ENCODE peak calls at places on chromosomes 7 and 10, in seven cellular contexts. D is cardiac fibroblast; W is epithelial cell of esophagus; G is heart right ventricle; E is CD8-positive, alpha-beta memory T cell; C is foreskin fibroblast; J is BE2C. F is an unnamed sample.

GRCh38 chr7:127813991-127814556 is 162.1 kb downstream of the SND1 start:
- DNase-seq in E (no peak), G (no peak), W (no peak), C (peak), D (peak), J (no peak), F (no peak)

GRCh38 chr7:91191771-91192170 is 72.5 kb upstream of the FZD1 start:
- DNase-seq in W (no peak), J (no peak), G (no peak), C (no peak), E (no peak), D (peak), F (no peak)

GRCh38 chr10:14547826-14548225 is 217.1 kb upstream of the FRMD4A start:
- DNase-seq in E (no peak), W (no peak), D (no peak), C (no peak), J (no peak), G (no peak), F (no peak)

GRCh38 chr10:110214380-110214826 is 7.0 kb downstream of the MXI1 start:
- DNase-seq in D (no peak), E (no peak), C (no peak), G (no peak), J (no peak), W (no peak), F (no peak)

GRCh38 chr10:118694848-118695247 is 59.9 kb downstream of the CACUL1 start:
- DNase-seq in G (no peak), E (no peak), D (peak), J (no peak), C (peak), W (no peak), F (no peak)

GRCh38 chr7:78585958-78586357 is 787.4 kb downstream of the PHTF2 start:
- DNase-seq in D (peak), G (no peak), C (no peak), W (no peak), J (no peak), E (no peak), F (no peak)

GRCh38 chr7:2821842-2822507 is 22.1 kb downstream of the GNA12 start:
- DNase-seq in W (peak), J (no peak), D (peak), G (no peak), E (no peak), C (peak), F (no peak)

GRCh38 chr10:119254355-119254754 is 47.0 kb downstream of the GRK5 start:
- DNase-seq in W (no peak), J (no peak), E (no peak), G (no peak), C (no peak), D (no peak), F (no peak)

GRCh38 chr10:75159519-75159918 is 48.1 kb downstream of the SAMD8 start:
- DNase-seq in C (peak), W (no peak), J (no peak), G (no peak), D (no peak), E (no peak), F (no peak)

GRCh38 chr7:45118830-45119452 is 7.4 kb upstream of the TBRG4 start:
- DNase-seq in J (no peak), W (no peak), C (no peak), E (no peak), G (no peak), D (no peak), F (no peak)

GRCh38 chr10:110311357-110311949 is 6.7 kb upstream of the SMNDC1 start:
- DNase-seq in W (peak), D (peak), E (no peak), J (peak), C (peak), G (peak), F (peak)

GRCh38 chr10:31186225-31187010 is 132.6 kb upstream of the ZEB1 start:
- DNase-seq in D (peak), E (no peak), G (no peak), W (no peak), C (no peak), J (no peak), F (no peak)

GRCh38 chr7:136056827-136057226 is 79.7 kb upstream of the MTPN start:
- DNase-seq in C (no peak), D (no peak), W (no peak), G (no peak), E (no peak), J (no peak), F (peak)

GRCh38 chr10:52762088-52762487 is 10.5 kb downstream of the MBL2 start:
- DNase-seq in E (no peak), C (no peak), G (no peak), W (no peak), J (no peak), D (no peak), F (no peak)

GRCh38 chr10:58853668-58854067 is 322.8 kb upstream of the PHYHIPL start:
- DNase-seq in C (no peak), D (no peak), W (no peak), G (no peak), J (no peak), E (no peak), F (no peak)

GRCh38 chr7:31986878-31987518 is 83.2 kb downstream of the PDE1C start:
- DNase-seq in J (no peak), W (no peak), C (peak), G (no peak), E (no peak), D (peak), F (no peak)

GRCh38 chr7:28144266-28144665 is 36.3 kb downstream of the JAZF1 start:
- DNase-seq in E (no peak), J (peak), G (no peak), D (no peak), W (no peak), C (no peak), F (no peak)

GRCh38 chr10:58894929-58895328 is 281.5 kb upstream of the PHYHIPL start:
- DNase-seq in D (peak), J (no peak), C (peak), E (no peak), G (no peak), W (no peak), F (no peak)

GRCh38 chr7:16982640-16983103 is 100.9 kb upstream of the AGR3 start:
- DNase-seq in W (peak), C (peak), D (peak), G (no peak), J (peak), E (no peak), F (no peak)

GRCh38 chr10:46272863-46273415 is 13.9 kb upstream of the ANTXRL start:
- DNase-seq in E (no peak), G (no peak), C (no peak), W (no peak), D (no peak), J (no peak), F (no peak)

GRCh38 chr10:16770646-16771045 is 46.6 kb downstream of the RSU1 start:
- DNase-seq in E (no peak), J (no peak), W (no peak), C (no peak), G (no peak), D (no peak), F (no peak)

GRCh38 chr7:38424750-38425463 is 151.5 kb upstream of the TARP start:
- DNase-seq in E (no peak), D (peak), J (no peak), W (no peak), G (no peak), C (peak), F (no peak)

GRCh38 chr10:80277567-80278250 is 11.7 kb downstream of the MAT1A start:
- DNase-seq in D (no peak), G (no peak), J (no peak), C (no peak), W (no peak), E (no peak), F (no peak)

GRCh38 chr7:97982647-97983046 is 7.3 kb downstream of the OCM2 start:
- DNase-seq in G (no peak), E (no peak), C (no peak), J (no peak), W (peak), D (no peak), F (no peak)

DNA sequence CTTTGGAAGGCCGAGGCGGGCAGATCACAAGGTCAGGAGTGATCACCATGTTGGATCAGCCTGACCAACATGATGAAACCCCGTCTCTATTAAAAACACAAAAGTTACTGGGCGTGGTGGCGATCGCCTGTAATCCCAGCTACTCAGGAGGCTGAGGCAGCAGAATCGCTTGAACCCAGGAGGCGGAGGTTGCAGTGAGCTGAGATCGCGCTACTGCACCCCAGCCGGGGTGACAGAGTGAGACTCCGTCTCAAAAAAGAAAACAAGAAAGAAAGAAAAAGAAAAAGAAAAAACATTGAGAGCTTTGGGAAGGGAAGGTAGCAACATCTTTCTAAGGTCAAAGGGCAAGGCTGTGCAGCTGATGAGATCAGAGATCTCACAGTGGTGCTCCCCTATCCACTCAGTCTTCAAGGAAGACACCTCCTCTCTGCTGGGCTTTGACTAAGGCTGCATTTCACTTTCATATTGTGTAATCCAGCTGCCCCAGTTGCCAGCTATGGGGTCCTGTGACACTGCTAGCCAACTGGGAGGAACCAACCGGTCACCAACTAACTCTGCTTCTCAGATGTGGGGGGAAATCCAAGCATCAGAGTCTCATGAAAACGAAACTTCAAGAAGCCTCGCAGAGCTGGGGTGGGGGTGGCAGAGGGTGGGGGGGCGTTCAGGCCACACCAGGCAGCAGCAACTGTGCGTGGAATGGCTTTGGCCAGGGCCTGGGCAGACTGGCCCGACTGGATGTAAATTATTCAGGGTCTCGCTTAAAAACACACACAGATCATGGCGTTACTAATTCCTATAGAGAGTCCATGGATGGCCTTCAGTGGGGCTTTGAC is 1.5 kb downstream of the IL15RA start:
- DNase-seq in C (peak), D (peak), W (no peak), G (no peak), J (no peak), E (peak), F (no peak)
- H3K4me3 ChIP-seq in C (peak), D (peak), W (no peak), G (no peak), J (no peak), E (peak), F (no peak)

GRCh38 chr10:51020175-51020574 is 54.1 kb upstream of the PRKG1 start:
- DNase-seq in J (no peak), C (no peak), W (no peak), D (no peak), E (no peak), G (no peak), F (no peak)

GRCh38 chr10:51010977-51011376 is 63.3 kb upstream of the PRKG1 start:
- DNase-seq in D (peak), J (no peak), E (no peak), C (peak), W (peak), G (no peak), F (no peak)

DNA sequence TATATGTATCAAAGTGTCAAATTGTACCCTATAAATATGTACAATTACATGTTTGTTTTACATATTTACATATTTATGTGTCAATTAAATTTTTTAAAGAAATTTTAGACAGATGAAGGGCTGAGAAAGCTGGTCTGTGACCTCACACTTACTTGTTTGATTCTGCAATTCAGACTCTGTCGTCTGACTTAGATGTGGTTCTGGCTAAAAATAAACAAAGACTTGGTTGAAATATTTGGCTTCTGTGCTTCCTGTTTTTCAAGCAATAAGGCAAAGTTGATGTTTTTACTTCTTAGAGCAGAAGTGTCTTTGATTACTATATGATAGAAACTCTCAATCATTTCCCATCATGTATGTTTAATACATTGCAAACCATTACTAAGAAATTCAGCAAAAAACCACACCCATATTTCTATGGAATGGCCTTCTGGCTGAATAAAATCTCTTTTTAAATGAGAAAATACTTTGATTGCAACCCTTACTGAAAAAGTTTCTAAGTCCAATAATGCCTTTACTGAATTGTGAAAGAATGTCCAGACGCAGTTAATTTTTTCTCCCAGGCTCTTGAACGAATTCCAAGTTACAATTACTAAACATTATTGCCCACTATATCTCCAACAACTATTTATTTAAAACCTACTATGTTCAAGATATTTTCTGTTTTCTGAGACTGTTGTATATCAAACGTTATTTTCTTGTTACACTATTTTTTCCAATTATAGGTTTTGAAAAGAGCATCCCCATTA is 59.4 kb upstream of the PRKG1 start:
- DNase-seq in E (no peak), W (no peak), G (no peak), J (no peak), D (peak), C (no peak), F (no peak)
- H3K4me3 ChIP-seq in E (no peak), W (no peak), G (no peak), J (no peak), D (no peak), C (no peak), F (no peak)

GRCh38 chr10:60376221-60376620 is 13.5 kb downstream of the ANK3 start:
- DNase-seq in D (no peak), G (no peak), W (no peak), C (no peak), J (no peak), E (no peak), F (no peak)
- H3K4me3 ChIP-seq in D (no peak), G (no peak), W (no peak), C (no peak), J (no peak), E (no peak), F (no peak)

GRCh38 chr10:70403483-70404035 is 386 bp upstream of the EIF4EBP2 start:
- DNase-seq in D (no peak), J (no peak), G (no peak), C (no peak), W (no peak), E (no peak), F (no peak)
- H3K4me3 ChIP-seq in D (peak), J (peak), G (no peak), C (peak), W (peak), E (peak), F (peak)

GRCh38 chr10:70559861-70560260 is 42.7 kb downstream of the PRF1 start:
- DNase-seq in D (no peak), G (no peak), J (no peak), W (no peak), C (no peak), E (no peak), F (no peak)
- H3K4me3 ChIP-seq in D (no peak), G (no peak), J (no peak), W (no peak), C (no peak), E (no peak), F (no peak)